ENCODE peak calls at places on chromosomes 13 and 19, in six cellular contexts. C, L, K, A, J and E are unnamed samples.

GRCh38 chr19:6724631-6725185 is 4.3 kb upstream of the C3 start:
- DNase-seq in C (no peak), L (no peak), K (no peak), A (no peak), J (no peak), E (no peak)

GRCh38 chr19:51010066-51010795 is 8.8 kb upstream of the KLK8 start:
- DNase-seq in C (no peak), L (no peak), K (no peak), A (no peak), J (no peak), E (no peak)

GRCh38 chr19:44588753-44589112 is 24.6 kb upstream of the IGSF23 start:
- DNase-seq in C (no peak), L (peak), K (no peak), A (no peak), J (no peak), E (no peak)

GRCh38 chr19:5090780-5091575 is 122.1 kb downstream of the KDM4B start:
- DNase-seq in C (no peak), L (no peak), K (peak), A (no peak), J (peak), E (peak)

GRCh38 chr19:54069482-54069881 is 5.8 kb upstream of the VSTM1 start:
- DNase-seq in C (no peak), L (no peak), K (no peak), A (no peak), J (no peak), E (no peak)

GRCh38 chr19:40191836-40192646 is 815 bp downstream of the MAP3K10 start:
- DNase-seq in C (peak), L (no peak), K (peak), A (no peak), J (peak), E (no peak)

GRCh38 chr19:40249201-40249600 is 22.7 kb upstream of the CCNP start:
- DNase-seq in C (no peak), L (no peak), K (no peak), A (no peak), J (no peak), E (no peak)

GRCh38 chr19:45499196-45500180 is 1.2 kb downstream of the PPM1N start:
- DNase-seq in C (peak), L (peak), K (peak), A (no peak), J (no peak), E (no peak)

GRCh38 chr19:17021793-17022590 is 4.6 kb downstream of the CPAMD8 start:
- DNase-seq in C (no peak), L (peak), K (no peak), A (peak), J (no peak), E (no peak)

GRCh38 chr19:36245210-36246005 is 30.5 kb downstream of the ZNF146 start:
- DNase-seq in C (no peak), L (no peak), K (no peak), A (no peak), J (no peak), E (no peak)

GRCh38 chr19:57249329-57249728 is 8.9 kb downstream of the ZNF805 start:
- DNase-seq in C (no peak), L (no peak), K (no peak), A (no peak), J (no peak), E (no peak)

GRCh38 chr19:44748426-44749254 is at the start of gene BCL3:
- DNase-seq in C (peak), L (peak), K (peak), A (peak), J (no peak), E (no peak)

GRCh38 chr19:10510301-10510802 is 6.9 kb downstream of the S1PR5 start:
- DNase-seq in C (peak), L (no peak), K (no peak), A (no peak), J (no peak), E (no peak)

GRCh38 chr19:34291235-34291634 is 36.9 kb downstream of the GARRE1 start:
- DNase-seq in C (no peak), L (no peak), K (no peak), A (no peak), J (no peak), E (no peak)

GRCh38 chr19:5501907-5502306 is 46.7 kb downstream of the ZNRF4 start:
- DNase-seq in C (no peak), L (no peak), K (no peak), A (no peak), J (no peak), E (no peak)

GRCh38 chr13:55517312-55517711 is 1623.4 kb upstream of the PRR20A start:
- DNase-seq in C (no peak), L (no peak), K (no peak), A (no peak), J (no peak), E (no peak)

GRCh38 chr19:13001502-13002388 is 6.5 kb downstream of the NFIX start:
- DNase-seq in C (no peak), L (no peak), K (peak), A (peak), J (peak), E (no peak)

GRCh38 chr19:55258476-55258827 is 365 bp downstream of the PPP6R1 start:
- DNase-seq in C (no peak), L (no peak), K (no peak), A (no peak), J (no peak), E (no peak)

GRCh38 chr13:30739646-30740642 is 4.6 kb downstream of the ALOX5AP start:
- DNase-seq in C (peak), L (no peak), K (no peak), A (no peak), J (peak), E (peak)
- H3K4me3 ChIP-seq in C (peak), L (no peak), K (no peak), A (peak), J (peak), E (no peak)

GRCh38 chr19:43481701-43482100 is 16.3 kb upstream of the LYPD3 start:
- DNase-seq in C (no peak), L (no peak), K (no peak), A (no peak), J (no peak), E (no peak)
- H3K4me3 ChIP-seq in C (no peak), L (no peak), K (no peak), A (no peak), J (no peak), E (no peak)

GRCh38 chr13:68030152-68030809 is 800.1 kb upstream of the PCDH9 start:
- DNase-seq in C (no peak), L (no peak), K (no peak), A (no peak), J (no peak), E (no peak)
- H3K4me3 ChIP-seq in C (no peak), L (no peak), K (no peak), A (no peak), J (no peak), E (no peak)

GRCh38 chr13:28478127-28478526 is 16.8 kb downstream of the FLT1 start:
- DNase-seq in C (no peak), L (no peak), K (no peak), A (no peak), J (peak), E (no peak)
- H3K4me3 ChIP-seq in C (no peak), L (no peak), K (no peak), A (no peak), J (no peak), E (no peak)